ENCODE peak calls at places on chromosomes 7 and 10, in six cellular contexts. B is fibroblast of lung, X is body of pancreas, A is left ventricle myocardium inferior, R is endothelial cell of umbilical vein, L is lower lobe of right lung. T is an unnamed sample.
A peak's percentile ranks its signal among the peaks of the same experiment; 100 is the strongest.

GRCh38 chr10:32207544-32207943 is 139.4 kb downstream of the EPC1 start:
- DNase-seq in B (peak; percentile 33), X (peak; percentile 79), L (peak; percentile 62), R (peak; percentile 73), A (peak; percentile 31), T (peak; percentile 34)

GRCh38 chr10:102616071-102616770 is 28.1 kb upstream of the TRIM8 start:
- DNase-seq in A (peak; percentile 84), X (peak; percentile 34), L (peak; percentile 51), B (no peak), R (no peak), T (peak; percentile 81)

GRCh38 chr10:128932071-128932820 is 534.8 kb upstream of the MGMT start:
- DNase-seq in R (no peak), X (no peak), B (no peak), A (no peak), L (no peak), T (no peak)

GRCh38 chr10:6456067-6456466 is 124.0 kb downstream of the PRKCQ start:
- DNase-seq in R (no peak), B (no peak), L (no peak), A (no peak), X (no peak), T (no peak)

GRCh38 chr10:97514344-97514743 is 15.6 kb downstream of the UBTD1 start:
- DNase-seq in A (no peak), L (no peak), X (no peak), B (no peak), R (no peak), T (peak; percentile 59)

GRCh38 chr7:55345292-55345691 is 19.8 kb upstream of the LANCL2 start:
- DNase-seq in X (no peak), A (no peak), L (no peak), R (no peak), B (no peak), T (no peak)

GRCh38 chr7:66964391-66964790 is 31.0 kb downstream of the SBDS start:
- DNase-seq in X (no peak), B (peak; percentile 25), R (no peak), L (no peak), A (no peak), T (no peak)

GRCh38 chr7:116598278-116598677 is 73.4 kb downstream of the CAV1 start:
- DNase-seq in X (peak; percentile 57), R (no peak), L (no peak), A (no peak), B (no peak), T (no peak)

GRCh38 chr10:71779641-71780040 is 6.3 kb upstream of the VSIR start:
- DNase-seq in X (no peak), L (no peak), R (no peak), B (no peak), A (no peak), T (no peak)

GRCh38 chr10:12348341-12348869 is 942 bp upstream of the CAMK1D start:
- DNase-seq in B (no peak), R (no peak), X (peak; percentile 89), L (no peak), A (no peak), T (no peak)

GRCh38 chr7:77360104-77360503 is 56.0 kb downstream of the GSAP start:
- DNase-seq in R (peak; percentile 49), X (no peak), A (no peak), L (no peak), B (no peak), T (no peak)

GRCh38 chr7:23298141-23298851 is 843 bp upstream of the MALSU1 start:
- DNase-seq in A (no peak), L (no peak), R (no peak), B (peak; percentile 81), X (peak; percentile 13), T (no peak)
- H3K27ac ChIP-seq in A (peak overlapping the region; percentile 79), L (peak overlapping the region; percentile 88), R (no peak overlapping the region), B (peak overlapping the region; percentile 84), X (peak overlapping the region; percentile 88), T (peak overlapping the region; percentile 83)

GRCh38 chr10:62081322-62081945 is 179.9 kb downstream of the ARID5B start:
- DNase-seq in A (no peak), X (no peak), B (peak; percentile 26), R (peak; percentile 62), L (no peak), T (no peak)
- H3K4me1 ChIP-seq in A (peaks cover 86% of the 10 kb centered on the region), X (peaks cover 57% of the 10 kb centered on the region), B (peaks cover 39% of the 10 kb centered on the region), R (peaks cover 37% of the 10 kb centered on the region), L (peaks cover 54% of the 10 kb centered on the region), T (peaks cover 76% of the 10 kb centered on the region)

DNA sequence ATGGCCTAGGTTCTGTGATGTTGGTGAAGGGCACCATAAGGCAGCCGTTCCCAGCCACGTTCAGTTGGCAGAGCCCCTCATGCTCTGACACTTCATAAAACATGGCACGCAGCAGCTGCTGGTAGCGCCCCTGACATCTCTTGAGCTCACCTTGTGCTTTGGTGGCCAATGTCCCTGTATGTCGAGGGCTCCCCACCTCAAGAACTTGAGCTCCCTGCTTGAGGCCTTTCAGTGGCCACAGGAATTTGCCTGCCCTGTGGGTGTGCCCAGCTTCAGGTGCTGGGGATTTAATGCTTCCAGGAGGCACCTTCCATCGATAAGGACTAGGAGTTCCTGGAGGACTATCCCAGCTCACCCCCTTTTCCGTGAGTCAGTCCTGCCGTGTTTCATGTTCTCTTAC is 9.5 kb upstream of the ZNF32 start:
- DNase-seq in B (no peak), L (no peak), A (no peak), X (no peak), R (no peak), T (no peak)
- TF ChIP-seq CTCF in B (no peak), L (no peak), A (no peak), X (no peak), R (no peak), T (no peak)

GRCh38 chr7:17027803-17028163 is 146.0 kb upstream of the AGR3 start:
- DNase-seq in X (no peak), A (no peak), B (no peak), R (no peak), L (no peak), T (no peak)
- H3K27ac ChIP-seq in X (no peak overlapping the region), A (no peak overlapping the region), B (no peak overlapping the region), R (no peak overlapping the region), L (peak overlapping the region; percentile 33), T (no peak overlapping the region)

GRCh38 chr7:39951943-39952194 is 1.8 kb downstream of the CDK13 start:
- DNase-seq in B (no peak), A (no peak), X (no peak), R (no peak), L (no peak), T (no peak)

GRCh38 chr7:39952378-39952777 is 2.3 kb downstream of the CDK13 start:
- DNase-seq in B (peak; percentile 26), R (no peak), L (no peak), A (no peak), X (no peak), T (no peak)

GRCh38 chr7:39958038-39958437 is 8.0 kb downstream of the CDK13 start:
- DNase-seq in A (no peak), R (no peak), L (no peak), X (no peak), B (no peak), T (no peak)

GRCh38 chr7:39952791-39953190 is 2.7 kb downstream of the CDK13 start:
- DNase-seq in A (no peak), L (no peak), B (peak; percentile 10), X (no peak), R (peak; percentile 25), T (no peak)

DNA sequence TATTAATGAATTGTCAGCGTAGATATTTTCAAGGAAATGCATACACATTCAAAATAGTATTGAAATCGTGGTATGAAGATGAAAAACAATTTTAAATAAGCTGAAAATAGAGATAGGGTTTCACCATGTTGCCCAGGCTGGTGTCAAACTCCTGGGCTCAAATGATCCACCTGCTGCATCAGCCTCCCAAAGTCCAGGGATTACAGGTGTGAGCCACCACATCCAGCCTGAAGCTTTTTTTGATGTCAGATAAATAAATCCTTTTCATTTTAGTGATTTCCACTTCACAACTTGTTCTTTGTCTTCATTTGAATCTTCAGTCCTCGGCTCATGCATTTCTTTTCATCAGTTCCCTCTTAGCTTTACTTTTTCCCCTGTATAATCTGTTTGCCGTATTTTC is 4.6 kb downstream of the CDK13 start:
- DNase-seq in X (no peak), R (no peak), L (no peak), A (no peak), B (no peak), T (no peak)
- H3K4me1 ChIP-seq in X (peaks cover 55% of the 10 kb centered on the region), R (peaks cover 15% of the 10 kb centered on the region), L (peaks cover 59% of the 10 kb centered on the region), A (peaks cover 96% of the 10 kb centered on the region), B (peaks cover 2% of the 10 kb centered on the region), T (peaks cover 68% of the 10 kb centered on the region)

T was measured in heart left ventricle.